ENCODE peak calls at places on chromosome 4, in five cellular contexts. One of them, this sample, is unnamed.

GRCh38 chr4:107619065-107619464 is 101.0 kb downstream of the PAPSS1 start:
- DNase-seq in fibroblast of mammary gland: peak
- DNase-seq in choroid plexus epithelial cell: peak
- DNase-seq in A549: no peak
- DNase-seq in sigmoid colon: no peak
- DNase-seq in this sample: peak

GRCh38 chr4:10605746-10606482 is 78.7 kb downstream of the CLNK start:
- DNase-seq in A549: no peak
- DNase-seq in fibroblast of mammary gland: peak
- DNase-seq in sigmoid colon: no peak
- DNase-seq in choroid plexus epithelial cell: peak
- DNase-seq in this sample: peak

GRCh38 chr4:65943076-65943475 is 272.8 kb upstream of the EPHA5 start:
- DNase-seq in choroid plexus epithelial cell: peak
- DNase-seq in A549: peak
- DNase-seq in sigmoid colon: no peak
- DNase-seq in fibroblast of mammary gland: peak
- DNase-seq in this sample: peak

GRCh38 chr4:19386786-19387185 is 864.9 kb upstream of the SLIT2 start:
- DNase-seq in sigmoid colon: no peak
- DNase-seq in A549: no peak
- DNase-seq in fibroblast of mammary gland: no peak
- DNase-seq in choroid plexus epithelial cell: peak
- DNase-seq in this sample: no peak

GRCh38 chr4:40301592-40301991 is 33.5 kb upstream of the CHRNA9 start:
- DNase-seq in choroid plexus epithelial cell: no peak
- DNase-seq in sigmoid colon: peak
- DNase-seq in A549: no peak
- DNase-seq in fibroblast of mammary gland: no peak
- DNase-seq in this sample: no peak

GRCh38 chr4:80471701-80472100 is 136.2 kb downstream of the CFAP299 start:
- DNase-seq in fibroblast of mammary gland: no peak
- DNase-seq in choroid plexus epithelial cell: peak
- DNase-seq in sigmoid colon: peak
- DNase-seq in A549: no peak
- DNase-seq in this sample: no peak

GRCh38 chr4:76208005-76208765 is 5.4 kb downstream of the SCARB2 start:
- DNase-seq in choroid plexus epithelial cell: peak
- DNase-seq in fibroblast of mammary gland: peak
- DNase-seq in A549: no peak
- DNase-seq in sigmoid colon: peak
- DNase-seq in this sample: peak

GRCh38 chr4:113336556-113336955 is 287.1 kb downstream of the ANK2 start:
- DNase-seq in sigmoid colon: no peak
- DNase-seq in choroid plexus epithelial cell: no peak
- DNase-seq in fibroblast of mammary gland: peak
- DNase-seq in A549: no peak
- DNase-seq in this sample: no peak

GRCh38 chr4:184284742-184285141 is 67.1 kb upstream of the ENPP6 start:
- DNase-seq in A549: no peak
- DNase-seq in sigmoid colon: no peak
- DNase-seq in fibroblast of mammary gland: no peak
- DNase-seq in choroid plexus epithelial cell: no peak
- DNase-seq in this sample: no peak

GRCh38 chr4:184286346-184286745 is 68.7 kb upstream of the ENPP6 start:
- DNase-seq in sigmoid colon: no peak
- DNase-seq in A549: no peak
- DNase-seq in choroid plexus epithelial cell: no peak
- DNase-seq in fibroblast of mammary gland: no peak
- DNase-seq in this sample: peak

GRCh38 chr4:184288451-184289178 is 70.9 kb upstream of the ENPP6 start:
- DNase-seq in A549: no peak
- DNase-seq in sigmoid colon: no peak
- DNase-seq in fibroblast of mammary gland: no peak
- DNase-seq in choroid plexus epithelial cell: peak
- DNase-seq in this sample: no peak

GRCh38 chr4:184289179-184289535 is 71.5 kb upstream of the ENPP6 start:
- DNase-seq in choroid plexus epithelial cell: no peak
- DNase-seq in sigmoid colon: no peak
- DNase-seq in fibroblast of mammary gland: no peak
- DNase-seq in A549: no peak
- DNase-seq in this sample: no peak

DNA sequence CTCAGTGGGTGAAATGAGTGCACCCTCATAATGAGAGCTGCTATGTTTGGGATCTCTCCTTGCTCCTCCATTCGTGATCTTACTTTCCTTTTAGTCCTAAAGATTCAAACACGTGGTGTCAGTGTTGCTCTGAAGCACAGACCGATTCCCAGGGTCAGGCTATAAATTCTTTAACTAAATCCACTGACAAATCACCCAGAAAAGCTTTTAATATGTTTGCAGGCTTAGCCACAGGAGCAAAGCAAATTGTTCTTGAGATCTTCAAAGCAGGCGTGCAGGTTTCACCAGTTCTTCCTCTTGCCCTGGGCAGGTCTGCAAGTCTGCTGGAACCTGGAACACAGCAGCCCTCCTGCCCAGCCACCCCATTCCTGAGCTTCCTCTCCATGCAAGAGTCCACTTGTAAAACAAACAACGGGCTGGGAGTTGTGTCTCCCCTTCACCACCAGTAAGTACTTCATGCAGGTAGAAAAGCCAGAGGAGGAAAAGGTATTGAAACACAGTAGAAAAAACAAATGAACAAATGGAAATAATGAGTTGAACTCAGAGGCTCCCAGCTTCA is 70.1 kb upstream of the ENPP6 start:
- DNase-seq in sigmoid colon: no peak
- DNase-seq in choroid plexus epithelial cell: peak
- DNase-seq in fibroblast of mammary gland: peak
- DNase-seq in A549: no peak
- DNase-seq in this sample: peak
- H3K4me3 ChIP-seq in sigmoid colon: no peak
- H3K4me3 ChIP-seq in choroid plexus epithelial cell: no peak
- H3K4me3 ChIP-seq in fibroblast of mammary gland: no peak
- H3K4me3 ChIP-seq in A549: no peak
- H3K4me3 ChIP-seq in this sample: no peak

GRCh38 chr4:21191304-21191703 is 491.0 kb downstream of the PACRGL start:
- DNase-seq in choroid plexus epithelial cell: no peak
- DNase-seq in sigmoid colon: no peak
- DNase-seq in A549: no peak
- DNase-seq in fibroblast of mammary gland: no peak
- DNase-seq in this sample: no peak
- TF ChIP-seq CTCF in choroid plexus epithelial cell: no peak
- TF ChIP-seq CTCF in sigmoid colon: no peak
- TF ChIP-seq CTCF in A549: no peak
- TF ChIP-seq CTCF in fibroblast of mammary gland: no peak
- TF ChIP-seq CTCF in this sample: no peak

DNA sequence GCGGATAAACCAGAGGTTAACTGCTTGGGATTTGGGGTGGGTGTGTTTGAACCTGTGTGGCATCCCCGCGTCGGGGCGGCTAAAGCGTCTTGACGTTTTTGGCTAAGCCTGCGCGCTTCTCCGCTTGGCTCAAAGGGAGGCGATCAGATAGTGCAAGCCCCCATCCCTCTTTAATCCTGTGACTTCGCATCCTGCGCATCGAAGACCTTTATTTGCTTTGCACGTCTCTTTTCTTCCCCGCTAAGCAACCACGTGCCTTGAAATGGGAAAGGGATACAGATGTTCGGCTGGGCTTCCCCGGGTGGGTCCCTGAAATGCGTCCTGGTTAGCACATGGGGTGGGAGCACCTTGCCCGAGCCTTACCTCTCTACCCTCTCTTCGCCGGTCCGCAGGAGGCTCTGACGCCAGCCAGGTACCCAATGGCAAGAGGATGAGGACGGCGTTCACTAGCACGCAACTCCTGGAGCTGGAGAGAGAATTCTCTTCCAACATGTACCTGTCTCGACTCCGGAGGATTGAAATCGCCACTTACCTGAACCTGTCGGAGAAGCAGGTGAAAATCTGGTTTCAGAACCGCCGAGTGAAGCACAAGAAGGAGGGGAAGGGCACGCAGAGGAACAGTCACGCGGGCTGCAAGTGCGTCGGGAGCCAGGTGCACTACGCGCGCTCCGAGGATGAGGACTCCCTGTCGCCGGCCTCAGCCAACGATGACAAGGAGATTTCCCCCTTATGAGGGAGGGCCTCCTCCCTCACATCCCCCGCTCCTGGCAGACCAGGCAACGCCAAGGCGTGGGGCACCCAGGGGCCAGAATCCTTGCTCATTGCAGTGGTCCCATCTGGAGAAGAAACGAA is 1.5 kb downstream of the GSX2 start:
- DNase-seq in A549: no peak
- DNase-seq in fibroblast of mammary gland: no peak
- DNase-seq in sigmoid colon: no peak
- DNase-seq in choroid plexus epithelial cell: no peak
- DNase-seq in this sample: no peak
- H3K4me3 ChIP-seq in A549: peak
- H3K4me3 ChIP-seq in fibroblast of mammary gland: peak
- H3K4me3 ChIP-seq in sigmoid colon: peak
- H3K4me3 ChIP-seq in choroid plexus epithelial cell: no peak
- H3K4me3 ChIP-seq in this sample: peak

GRCh38 chr4:184906480-184907097 is 80.8 kb upstream of the ACSL1 start:
- DNase-seq in A549: no peak
- DNase-seq in sigmoid colon: no peak
- DNase-seq in choroid plexus epithelial cell: no peak
- DNase-seq in fibroblast of mammary gland: no peak
- DNase-seq in this sample: no peak

GRCh38 chr4:184902550-184902949 is 76.8 kb upstream of the ACSL1 start:
- DNase-seq in sigmoid colon: no peak
- DNase-seq in fibroblast of mammary gland: no peak
- DNase-seq in A549: no peak
- DNase-seq in choroid plexus epithelial cell: no peak
- DNase-seq in this sample: no peak

GRCh38 chr4:184907810-184908209 is 82.0 kb upstream of the ACSL1 start:
- DNase-seq in choroid plexus epithelial cell: no peak
- DNase-seq in A549: no peak
- DNase-seq in sigmoid colon: no peak
- DNase-seq in fibroblast of mammary gland: no peak
- DNase-seq in this sample: no peak

GRCh38 chr4:184911310-184911709 is 85.5 kb upstream of the ACSL1 start:
- DNase-seq in A549: no peak
- DNase-seq in fibroblast of mammary gland: peak
- DNase-seq in choroid plexus epithelial cell: peak
- DNase-seq in sigmoid colon: no peak
- DNase-seq in this sample: peak

GRCh38 chr4:184907216-184907615 is 81.4 kb upstream of the ACSL1 start:
- DNase-seq in fibroblast of mammary gland: no peak
- DNase-seq in choroid plexus epithelial cell: peak
- DNase-seq in A549: no peak
- DNase-seq in sigmoid colon: no peak
- DNase-seq in this sample: peak
- TF ChIP-seq CTCF in fibroblast of mammary gland: no peak
- TF ChIP-seq CTCF in choroid plexus epithelial cell: no peak
- TF ChIP-seq CTCF in A549: no peak
- TF ChIP-seq CTCF in sigmoid colon: no peak
- TF ChIP-seq CTCF in this sample: no peak

GRCh38 chr4:123506311-123506685 is 109.7 kb downstream of the SPRY1 start:
- DNase-seq in A549: no peak
- DNase-seq in fibroblast of mammary gland: no peak
- DNase-seq in sigmoid colon: no peak
- DNase-seq in choroid plexus epithelial cell: peak
- DNase-seq in this sample: no peak
- H3K4me3 ChIP-seq in A549: peak
- H3K4me3 ChIP-seq in fibroblast of mammary gland: peak
- H3K4me3 ChIP-seq in sigmoid colon: peak
- H3K4me3 ChIP-seq in choroid plexus epithelial cell: peak
- H3K4me3 ChIP-seq in this sample: peak

GRCh38 chr4:189973646-189974045 is 33.0 kb downstream of the FRG1 start:
- DNase-seq in fibroblast of mammary gland: no peak
- DNase-seq in sigmoid colon: no peak
- DNase-seq in A549: no peak
- DNase-seq in choroid plexus epithelial cell: no peak
- DNase-seq in this sample: no peak

GRCh38 chr4:189979196-189980047 is 38.8 kb downstream of the FRG1 start:
- DNase-seq in fibroblast of mammary gland: no peak
- DNase-seq in choroid plexus epithelial cell: no peak
- DNase-seq in A549: no peak
- DNase-seq in sigmoid colon: no peak
- DNase-seq in this sample: no peak

DNA sequence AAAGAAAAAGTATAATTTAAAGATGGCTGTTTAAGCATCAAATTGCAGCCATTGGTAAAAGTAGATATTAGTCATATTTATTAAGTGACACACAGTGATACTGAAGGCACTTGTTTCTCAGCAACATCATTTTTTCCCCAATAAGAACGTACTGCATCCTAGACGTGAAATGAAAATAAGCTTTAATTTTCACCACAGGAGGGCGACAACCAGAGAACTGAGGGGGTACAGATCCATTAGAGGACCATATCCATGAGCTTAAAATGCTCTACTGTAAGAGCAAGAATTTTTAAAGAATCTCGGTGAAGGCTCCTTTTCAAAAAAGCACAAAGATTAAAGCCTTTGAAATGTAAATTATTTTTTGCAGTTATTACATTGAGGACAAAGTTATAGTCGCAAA is 33.4 kb downstream of the FRG1 start:
- DNase-seq in choroid plexus epithelial cell: peak
- DNase-seq in sigmoid colon: no peak
- DNase-seq in fibroblast of mammary gland: peak
- DNase-seq in A549: peak
- DNase-seq in this sample: peak
- TF ChIP-seq CTCF in choroid plexus epithelial cell: peak
- TF ChIP-seq CTCF in sigmoid colon: no peak
- TF ChIP-seq CTCF in fibroblast of mammary gland: peak
- TF ChIP-seq CTCF in A549: peak
- TF ChIP-seq CTCF in this sample: no peak

GRCh38 chr4:13547563-13548041 is 3.3 kb upstream of the NKX3-2 start:
- DNase-seq in sigmoid colon: peak
- DNase-seq in A549: no peak
- DNase-seq in fibroblast of mammary gland: no peak
- DNase-seq in choroid plexus epithelial cell: no peak
- DNase-seq in this sample: no peak

GRCh38 chr4:13544556-13545393 is 467 bp upstream of the NKX3-2 start:
- DNase-seq in fibroblast of mammary gland: peak
- DNase-seq in choroid plexus epithelial cell: peak
- DNase-seq in sigmoid colon: peak
- DNase-seq in A549: peak
- DNase-seq in this sample: peak

GRCh38 chr4:13545394-13545808 is 1.1 kb upstream of the NKX3-2 start:
- DNase-seq in sigmoid colon: no peak
- DNase-seq in A549: no peak
- DNase-seq in fibroblast of mammary gland: no peak
- DNase-seq in choroid plexus epithelial cell: no peak
- DNase-seq in this sample: no peak

GRCh38 chr4:13546855-13547562 is 2.7 kb upstream of the NKX3-2 start:
- DNase-seq in sigmoid colon: peak
- DNase-seq in fibroblast of mammary gland: no peak
- DNase-seq in choroid plexus epithelial cell: no peak
- DNase-seq in A549: no peak
- DNase-seq in this sample: no peak

DNA sequence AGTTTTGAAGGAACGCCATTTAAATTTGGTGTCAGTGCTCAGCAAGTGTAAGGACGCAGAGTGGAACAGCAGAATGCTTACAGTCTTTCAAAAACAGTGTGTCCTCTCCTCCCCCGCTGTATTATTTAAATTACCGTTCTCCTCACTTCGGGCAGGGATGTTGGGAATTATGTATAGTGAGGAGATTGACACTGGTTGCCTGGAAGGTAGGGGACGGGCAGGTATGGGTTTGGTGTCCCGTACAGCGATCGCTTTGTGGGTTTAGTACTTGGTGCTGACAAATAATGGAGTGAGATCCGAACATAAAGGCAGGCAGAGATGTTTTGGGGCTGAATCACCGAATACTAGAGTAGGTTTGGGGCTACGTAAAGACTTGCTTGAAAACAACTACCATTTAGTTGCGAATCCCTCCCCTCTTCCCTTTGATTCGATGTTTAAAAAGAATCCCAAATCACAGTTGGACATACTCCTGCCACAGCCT is 2.1 kb upstream of the NKX3-2 start:
- DNase-seq in A549: no peak
- DNase-seq in choroid plexus epithelial cell: no peak
- DNase-seq in fibroblast of mammary gland: no peak
- DNase-seq in sigmoid colon: no peak
- DNase-seq in this sample: no peak
- H3K4me3 ChIP-seq in A549: no peak
- H3K4me3 ChIP-seq in choroid plexus epithelial cell: no peak
- H3K4me3 ChIP-seq in fibroblast of mammary gland: no peak
- H3K4me3 ChIP-seq in sigmoid colon: peak
- H3K4me3 ChIP-seq in this sample: no peak